ENCODE peak calls at places on chromosomes 4 and X, in six cellular contexts. One of them, this sample, is unnamed.

GRCh38 chr4:66736593-66736992 is 808.7 kb downstream of the CENPC start:
- DNase-seq in suprapubic skin: no peak
- DNase-seq in cardiac fibroblast: no peak
- DNase-seq in IMR-90: no peak
- DNase-seq in endothelial cell: no peak
- DNase-seq in A549: no peak
- DNase-seq in this sample: peak; percentile 12

GRCh38 chrX:136063340-136064079 is 78.3 kb downstream of the SLC9A6 start:
- DNase-seq in cardiac fibroblast: peak; percentile 64
- DNase-seq in A549: no peak
- DNase-seq in suprapubic skin: no peak
- DNase-seq in endothelial cell: no peak
- DNase-seq in IMR-90: no peak
- DNase-seq in this sample: no peak

GRCh38 chr4:76547167-76547760 is 112.2 kb downstream of the SHROOM3 start:
- DNase-seq in IMR-90: no peak
- DNase-seq in A549: no peak
- DNase-seq in suprapubic skin: no peak
- DNase-seq in endothelial cell: no peak
- DNase-seq in cardiac fibroblast: no peak
- DNase-seq in this sample: no peak

GRCh38 chr4:82429728-82430192 is 502 bp downstream of the HNRNPDL start:
- DNase-seq in IMR-90: no peak
- DNase-seq in suprapubic skin: no peak
- DNase-seq in endothelial cell: no peak
- DNase-seq in cardiac fibroblast: no peak
- DNase-seq in A549: peak; percentile 55
- DNase-seq in this sample: no peak

GRCh38 chr4:2092653-2093000 is 33.5 kb downstream of the NAT8L start:
- DNase-seq in suprapubic skin: no peak
- DNase-seq in A549: no peak
- DNase-seq in endothelial cell: no peak
- DNase-seq in IMR-90: no peak
- DNase-seq in cardiac fibroblast: no peak
- DNase-seq in this sample: no peak

GRCh38 chr4:96009720-96010119 is 169.8 kb downstream of the PDHA2 start:
- DNase-seq in suprapubic skin: no peak
- DNase-seq in cardiac fibroblast: peak; percentile 85
- DNase-seq in endothelial cell: no peak
- DNase-seq in IMR-90: no peak
- DNase-seq in A549: no peak
- DNase-seq in this sample: peak; percentile 45

GRCh38 chrX:76893930-76894329 is 466.4 kb downstream of the MAGEE1 start:
- DNase-seq in cardiac fibroblast: peak; percentile 2
- DNase-seq in IMR-90: no peak
- DNase-seq in suprapubic skin: no peak
- DNase-seq in A549: peak; percentile 0
- DNase-seq in endothelial cell: no peak
- DNase-seq in this sample: no peak

GRCh38 chr4:40552536-40552935 is 77.1 kb downstream of the RBM47 start:
- DNase-seq in cardiac fibroblast: no peak
- DNase-seq in IMR-90: no peak
- DNase-seq in suprapubic skin: no peak
- DNase-seq in A549: peak; percentile 55
- DNase-seq in endothelial cell: no peak
- DNase-seq in this sample: peak; percentile 43

GRCh38 chr4:54085284-54085683 is 14.7 kb upstream of the GSX2 start:
- DNase-seq in suprapubic skin: peak; percentile 90
- DNase-seq in endothelial cell: no peak
- DNase-seq in IMR-90: peak; percentile 92
- DNase-seq in cardiac fibroblast: peak; percentile 96
- DNase-seq in A549: peak; percentile 65
- DNase-seq in this sample: peak; percentile 96

GRCh38 chr4:17072483-17072882 is 174.0 kb upstream of the LDB2 start:
- DNase-seq in A549: no peak
- DNase-seq in suprapubic skin: no peak
- DNase-seq in cardiac fibroblast: no peak
- DNase-seq in endothelial cell: no peak
- DNase-seq in IMR-90: peak; percentile 42
- DNase-seq in this sample: no peak

GRCh38 chr4:2806392-2807355 is 13.8 kb downstream of the SH3BP2 start:
- DNase-seq in suprapubic skin: peak; percentile 72
- DNase-seq in endothelial cell: no peak
- DNase-seq in A549: no peak
- DNase-seq in IMR-90: peak; percentile 55
- DNase-seq in cardiac fibroblast: no peak
- DNase-seq in this sample: no peak

GRCh38 chrX:129825746-129826505 is 17.8 kb downstream of the ZDHHC9 start:
- DNase-seq in suprapubic skin: no peak
- DNase-seq in cardiac fibroblast: no peak
- DNase-seq in A549: no peak
- DNase-seq in endothelial cell: no peak
- DNase-seq in IMR-90: no peak
- DNase-seq in this sample: no peak

DNA sequence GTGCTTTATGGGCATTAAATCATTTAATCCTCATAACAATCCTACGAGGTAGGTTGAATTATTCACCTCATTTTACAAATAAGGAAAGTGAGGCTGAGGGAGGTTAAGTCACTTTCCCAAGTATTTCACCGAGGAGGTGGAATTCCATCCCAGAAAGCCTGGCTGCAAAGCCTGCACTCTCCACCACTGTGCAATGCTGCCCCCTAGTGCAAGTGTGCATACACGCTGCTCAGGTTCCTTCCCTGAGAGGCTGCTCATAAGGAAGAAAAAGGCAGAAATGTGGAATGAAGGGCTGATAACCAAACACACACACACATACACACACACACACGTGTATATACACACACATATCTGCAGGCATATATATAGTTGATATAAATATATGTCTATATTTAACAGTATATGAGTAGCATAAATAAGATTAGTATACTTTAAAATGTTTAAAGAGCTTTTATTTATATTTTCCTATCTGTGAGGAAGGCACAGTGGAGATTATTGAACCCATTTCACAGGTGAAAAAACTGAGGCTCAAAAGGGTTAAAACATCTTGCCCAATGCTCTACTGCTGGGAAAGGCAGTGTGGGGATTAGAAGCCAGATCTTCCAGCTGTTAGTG is 714.5 kb upstream of the TENM3 start:
- DNase-seq in A549: peak; percentile 55
- DNase-seq in suprapubic skin: no peak
- DNase-seq in IMR-90: peak; percentile 73
- DNase-seq in cardiac fibroblast: peak; percentile 68
- DNase-seq in endothelial cell: peak; percentile 93
- DNase-seq in this sample: peak; percentile 89
- TF ChIP-seq CTCF in A549: peak; percentile 64
- TF ChIP-seq CTCF in suprapubic skin: peak; percentile 60
- TF ChIP-seq CTCF in IMR-90: peak; percentile 91
- TF ChIP-seq CTCF in cardiac fibroblast: peak; percentile 86
- TF ChIP-seq CTCF in endothelial cell: peak; percentile 91
- TF ChIP-seq CTCF in this sample: peak; percentile 92

DNA sequence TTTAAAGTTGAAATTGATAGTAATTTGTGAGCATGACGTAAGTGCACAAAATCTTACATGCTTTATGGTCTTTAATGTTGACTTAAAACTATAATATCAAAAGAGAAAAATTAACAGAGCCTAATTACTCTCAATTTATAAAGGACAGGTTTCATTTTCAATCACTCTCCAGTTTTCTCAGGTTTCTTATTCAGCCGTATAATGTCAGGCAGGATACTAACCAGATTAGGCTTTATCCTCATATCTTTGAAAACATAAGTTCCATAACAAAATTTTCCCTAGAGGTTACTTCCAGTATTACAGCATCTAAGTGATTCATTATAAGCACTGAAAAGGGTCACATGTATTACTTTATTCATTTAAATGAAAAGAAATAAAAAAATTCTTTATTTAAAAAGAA is 492.1 kb downstream of the PACRGL start:
- DNase-seq in cardiac fibroblast: no peak
- DNase-seq in suprapubic skin: no peak
- DNase-seq in A549: no peak
- DNase-seq in IMR-90: no peak
- DNase-seq in endothelial cell: no peak
- DNase-seq in this sample: no peak
- TF ChIP-seq CTCF in cardiac fibroblast: no peak
- TF ChIP-seq CTCF in suprapubic skin: no peak
- TF ChIP-seq CTCF in A549: no peak
- TF ChIP-seq CTCF in IMR-90: no peak
- TF ChIP-seq CTCF in endothelial cell: peak; percentile 66
- TF ChIP-seq CTCF in this sample: peak; percentile 28

GRCh38 chr4:61426229-61426628 is 226.1 kb downstream of the ADGRL3 start:
- DNase-seq in A549: no peak
- DNase-seq in endothelial cell: no peak
- DNase-seq in IMR-90: no peak
- DNase-seq in cardiac fibroblast: no peak
- DNase-seq in suprapubic skin: no peak
- DNase-seq in this sample: peak; percentile 6

GRCh38 chr4:61428950-61429349 is 228.8 kb downstream of the ADGRL3 start:
- DNase-seq in IMR-90: no peak
- DNase-seq in endothelial cell: no peak
- DNase-seq in cardiac fibroblast: no peak
- DNase-seq in suprapubic skin: no peak
- DNase-seq in A549: no peak
- DNase-seq in this sample: no peak

GRCh38 chr4:61427099-61427817 is 227.1 kb downstream of the ADGRL3 start:
- DNase-seq in A549: no peak
- DNase-seq in IMR-90: no peak
- DNase-seq in suprapubic skin: no peak
- DNase-seq in cardiac fibroblast: no peak
- DNase-seq in endothelial cell: no peak
- DNase-seq in this sample: peak; percentile 87

GRCh38 chr4:61425315-61425714 is 225.2 kb downstream of the ADGRL3 start:
- DNase-seq in A549: no peak
- DNase-seq in suprapubic skin: no peak
- DNase-seq in IMR-90: no peak
- DNase-seq in endothelial cell: no peak
- DNase-seq in cardiac fibroblast: no peak
- DNase-seq in this sample: peak; percentile 96

DNA sequence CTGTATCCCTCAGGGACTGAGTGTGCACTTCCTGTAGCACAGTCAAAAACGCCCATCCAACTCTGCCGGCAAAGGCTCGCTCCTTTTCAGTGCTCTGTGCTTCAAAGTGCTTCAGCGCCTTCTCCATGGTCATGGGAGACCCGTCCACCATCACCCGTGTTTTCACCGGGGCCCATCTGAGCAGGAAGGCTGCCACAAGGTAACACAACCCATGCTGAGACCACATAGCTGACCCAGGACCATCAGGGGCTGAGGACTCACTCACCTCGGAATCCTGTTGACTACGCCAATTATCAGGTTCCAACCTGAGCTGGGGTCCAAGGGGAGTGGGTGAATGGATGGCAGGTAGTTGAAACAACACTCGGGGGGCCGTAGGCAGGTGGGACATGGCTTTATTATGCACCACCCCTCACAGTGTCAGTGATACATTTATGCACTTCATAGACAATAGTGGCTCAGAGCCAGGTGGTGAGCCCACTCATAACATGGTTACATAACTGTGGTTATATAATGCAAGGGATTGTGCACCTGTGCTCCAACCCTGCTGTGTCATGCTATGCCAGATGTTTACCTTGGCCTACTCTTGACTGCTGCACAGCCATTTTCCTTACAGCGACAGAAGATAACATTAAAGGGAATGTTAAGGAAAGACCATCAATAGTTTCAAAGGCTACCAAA is 227.8 kb downstream of the ADGRL3 start:
- DNase-seq in A549: no peak
- DNase-seq in suprapubic skin: no peak
- DNase-seq in IMR-90: no peak
- DNase-seq in cardiac fibroblast: peak; percentile 58
- DNase-seq in endothelial cell: no peak
- DNase-seq in this sample: peak; percentile 80
- TF ChIP-seq CTCF in A549: no peak
- TF ChIP-seq CTCF in suprapubic skin: no peak
- TF ChIP-seq CTCF in IMR-90: no peak
- TF ChIP-seq CTCF in cardiac fibroblast: no peak
- TF ChIP-seq CTCF in endothelial cell: no peak
- TF ChIP-seq CTCF in this sample: no peak

GRCh38 chr4:111602848-111603247 is 542.4 kb upstream of the FAM241A start:
- DNase-seq in endothelial cell: no peak
- DNase-seq in A549: peak; percentile 0
- DNase-seq in cardiac fibroblast: peak; percentile 54
- DNase-seq in IMR-90: peak; percentile 28
- DNase-seq in suprapubic skin: no peak
- DNase-seq in this sample: peak; percentile 4
- TF ChIP-seq CTCF in endothelial cell: no peak
- TF ChIP-seq CTCF in A549: no peak
- TF ChIP-seq CTCF in cardiac fibroblast: peak; percentile 20
- TF ChIP-seq CTCF in IMR-90: peak; percentile 45
- TF ChIP-seq CTCF in suprapubic skin: no peak
- TF ChIP-seq CTCF in this sample: peak; percentile 15

GRCh38 chr4:165345663-165346417 is 18.4 kb downstream of the MSMO1 start:
- DNase-seq in endothelial cell: no peak
- DNase-seq in cardiac fibroblast: no peak
- DNase-seq in A549: no peak
- DNase-seq in IMR-90: no peak
- DNase-seq in suprapubic skin: no peak
- DNase-seq in this sample: no peak
- TF ChIP-seq CTCF in endothelial cell: no peak
- TF ChIP-seq CTCF in cardiac fibroblast: peak; percentile 25
- TF ChIP-seq CTCF in A549: no peak
- TF ChIP-seq CTCF in IMR-90: peak; percentile 9
- TF ChIP-seq CTCF in suprapubic skin: no peak
- TF ChIP-seq CTCF in this sample: no peak

GRCh38 chrX:106035064-106035463 is 3.5 kb downstream of the SERPINA7 start:
- DNase-seq in cardiac fibroblast: no peak
- DNase-seq in suprapubic skin: no peak
- DNase-seq in A549: peak; percentile 0
- DNase-seq in IMR-90: no peak
- DNase-seq in endothelial cell: no peak
- DNase-seq in this sample: no peak
- TF ChIP-seq CTCF in cardiac fibroblast: no peak
- TF ChIP-seq CTCF in suprapubic skin: no peak
- TF ChIP-seq CTCF in A549: no peak
- TF ChIP-seq CTCF in IMR-90: no peak
- TF ChIP-seq CTCF in endothelial cell: no peak
- TF ChIP-seq CTCF in this sample: peak; percentile 12

GRCh38 chr4:71050809-71051208 is 57.4 kb downstream of the DCK start:
- DNase-seq in cardiac fibroblast: peak; percentile 8
- DNase-seq in IMR-90: peak; percentile 28
- DNase-seq in A549: no peak
- DNase-seq in suprapubic skin: no peak
- DNase-seq in endothelial cell: no peak
- DNase-seq in this sample: no peak
- TF ChIP-seq CTCF in cardiac fibroblast: no peak
- TF ChIP-seq CTCF in IMR-90: peak; percentile 28
- TF ChIP-seq CTCF in A549: no peak
- TF ChIP-seq CTCF in suprapubic skin: no peak
- TF ChIP-seq CTCF in endothelial cell: no peak
- TF ChIP-seq CTCF in this sample: no peak

DNA sequence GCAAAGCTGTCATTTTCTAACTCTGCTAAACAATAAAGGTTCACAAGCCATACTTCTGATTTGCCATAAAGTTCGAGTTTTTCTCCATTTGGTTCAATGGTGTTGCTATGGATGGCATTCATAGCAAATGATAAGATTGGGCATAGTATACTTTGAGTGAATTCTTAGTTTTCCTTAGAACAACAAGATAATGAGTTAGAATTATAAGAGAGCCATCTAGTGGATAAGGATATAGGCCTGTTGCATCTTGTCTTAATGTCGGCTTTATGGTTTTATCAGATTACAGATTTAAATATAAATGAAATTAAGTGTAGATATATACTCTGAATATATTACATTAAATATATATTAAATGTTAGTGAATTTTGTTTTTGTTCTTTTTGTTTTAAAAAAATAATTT is 644.6 kb downstream of the IL1RAPL1 start:
- DNase-seq in cardiac fibroblast: peak; percentile 31
- DNase-seq in endothelial cell: no peak
- DNase-seq in A549: peak; percentile 2
- DNase-seq in suprapubic skin: no peak
- DNase-seq in IMR-90: peak; percentile 6
- DNase-seq in this sample: peak; percentile 4
- TF ChIP-seq CTCF in cardiac fibroblast: peak; percentile 36
- TF ChIP-seq CTCF in endothelial cell: no peak
- TF ChIP-seq CTCF in A549: no peak
- TF ChIP-seq CTCF in suprapubic skin: no peak
- TF ChIP-seq CTCF in IMR-90: peak; percentile 46
- TF ChIP-seq CTCF in this sample: peak; percentile 19